ENCODE peak calls at places on chromosomes 11 and 22, in five cellular contexts. One of them, this sample, is unnamed.

GRCh38 chr22:36198482-36198881 is 3.1 kb downstream of the APOL4 start:
- DNase-seq in cardiac muscle cell: no peak
- DNase-seq in heart right ventricle: no peak
- DNase-seq in astrocyte of the spinal cord: no peak
- DNase-seq in kidney epithelial cell: no peak
- DNase-seq in this sample: no peak

GRCh38 chr11:27485930-27486773 is 13.6 kb upstream of the LGR4 start:
- DNase-seq in cardiac muscle cell: peak
- DNase-seq in heart right ventricle: peak
- DNase-seq in astrocyte of the spinal cord: peak
- DNase-seq in kidney epithelial cell: no peak
- DNase-seq in this sample: peak

GRCh38 chr11:116420770-116421528 is 351.8 kb downstream of the BUD13 start:
- DNase-seq in kidney epithelial cell: no peak
- DNase-seq in astrocyte of the spinal cord: peak
- DNase-seq in heart right ventricle: no peak
- DNase-seq in cardiac muscle cell: peak
- DNase-seq in this sample: no peak

GRCh38 chr22:39527481-39527961 is 5.0 kb downstream of the RPS19BP1 start:
- DNase-seq in astrocyte of the spinal cord: no peak
- DNase-seq in kidney epithelial cell: no peak
- DNase-seq in heart right ventricle: no peak
- DNase-seq in cardiac muscle cell: no peak
- DNase-seq in this sample: no peak

GRCh38 chr11:72370201-72370600 is 64.1 kb downstream of the CLPB start:
- DNase-seq in kidney epithelial cell: no peak
- DNase-seq in astrocyte of the spinal cord: no peak
- DNase-seq in heart right ventricle: no peak
- DNase-seq in cardiac muscle cell: no peak
- DNase-seq in this sample: no peak

GRCh38 chr11:12102588-12103410 is 7.6 kb upstream of the MICAL2 start:
- DNase-seq in cardiac muscle cell: no peak
- DNase-seq in kidney epithelial cell: no peak
- DNase-seq in heart right ventricle: no peak
- DNase-seq in astrocyte of the spinal cord: no peak
- DNase-seq in this sample: no peak

GRCh38 chr11:35662061-35662648 is 420 bp upstream of the TRIM44 start:
- DNase-seq in kidney epithelial cell: no peak
- DNase-seq in heart right ventricle: no peak
- DNase-seq in astrocyte of the spinal cord: no peak
- DNase-seq in cardiac muscle cell: no peak
- DNase-seq in this sample: no peak

GRCh38 chr11:803770-804598 is 1.0 kb downstream of the PIDD1 start:
- DNase-seq in heart right ventricle: no peak
- DNase-seq in kidney epithelial cell: no peak
- DNase-seq in cardiac muscle cell: no peak
- DNase-seq in astrocyte of the spinal cord: no peak
- DNase-seq in this sample: no peak

GRCh38 chr11:95346207-95346718 is 115.3 kb upstream of the SESN3 start:
- DNase-seq in kidney epithelial cell: no peak
- DNase-seq in astrocyte of the spinal cord: no peak
- DNase-seq in cardiac muscle cell: no peak
- DNase-seq in heart right ventricle: no peak
- DNase-seq in this sample: no peak

GRCh38 chr11:120137611-120138521 is at the start of gene TRIM29:
- DNase-seq in cardiac muscle cell: no peak
- DNase-seq in kidney epithelial cell: no peak
- DNase-seq in heart right ventricle: peak
- DNase-seq in astrocyte of the spinal cord: no peak
- DNase-seq in this sample: no peak

GRCh38 chr22:38699784-38700183 is 959 bp downstream of the JOSD1 start:
- DNase-seq in heart right ventricle: no peak
- DNase-seq in cardiac muscle cell: no peak
- DNase-seq in kidney epithelial cell: no peak
- DNase-seq in astrocyte of the spinal cord: peak
- DNase-seq in this sample: no peak

GRCh38 chr11:486189-486588 is 20.9 kb downstream of the RNH1 start:
- DNase-seq in kidney epithelial cell: no peak
- DNase-seq in astrocyte of the spinal cord: no peak
- DNase-seq in cardiac muscle cell: no peak
- DNase-seq in heart right ventricle: no peak
- DNase-seq in this sample: no peak

GRCh38 chr11:122440783-122441701 is 214.5 kb upstream of the UBASH3B start:
- DNase-seq in kidney epithelial cell: no peak
- DNase-seq in heart right ventricle: peak
- DNase-seq in cardiac muscle cell: peak
- DNase-seq in astrocyte of the spinal cord: no peak
- DNase-seq in this sample: no peak

GRCh38 chr22:20571531-20572007 is 64.2 kb downstream of the MED15 start:
- DNase-seq in kidney epithelial cell: no peak
- DNase-seq in astrocyte of the spinal cord: no peak
- DNase-seq in cardiac muscle cell: peak
- DNase-seq in heart right ventricle: peak
- DNase-seq in this sample: no peak
- TF ChIP-seq CTCF in kidney epithelial cell: peak
- TF ChIP-seq CTCF in astrocyte of the spinal cord: peak
- TF ChIP-seq CTCF in cardiac muscle cell: peak
- TF ChIP-seq CTCF in heart right ventricle: peak
- TF ChIP-seq CTCF in this sample: peak

GRCh38 chr11:10301656-10302293 is 3.1 kb upstream of the ADM start:
- DNase-seq in kidney epithelial cell: no peak
- DNase-seq in cardiac muscle cell: no peak
- DNase-seq in astrocyte of the spinal cord: peak
- DNase-seq in heart right ventricle: no peak
- DNase-seq in this sample: no peak
- H3K4me3 ChIP-seq in kidney epithelial cell: peak
- H3K4me3 ChIP-seq in cardiac muscle cell: peak
- H3K4me3 ChIP-seq in astrocyte of the spinal cord: peak
- H3K4me3 ChIP-seq in heart right ventricle: peak
- H3K4me3 ChIP-seq in this sample: peak

GRCh38 chr11:62752177-62752785 is 1.7 kb downstream of the ZBTB3 start:
- DNase-seq in heart right ventricle: no peak
- DNase-seq in kidney epithelial cell: no peak
- DNase-seq in cardiac muscle cell: no peak
- DNase-seq in astrocyte of the spinal cord: no peak
- DNase-seq in this sample: no peak

GRCh38 chr11:62757846-62758788 is 3.3 kb upstream of the POLR2G start:
- DNase-seq in cardiac muscle cell: no peak
- DNase-seq in kidney epithelial cell: no peak
- DNase-seq in astrocyte of the spinal cord: no peak
- DNase-seq in heart right ventricle: no peak
- DNase-seq in this sample: no peak

GRCh38 chr11:62755086-62755615 is 1.2 kb upstream of the ZBTB3 start:
- DNase-seq in heart right ventricle: no peak
- DNase-seq in cardiac muscle cell: no peak
- DNase-seq in astrocyte of the spinal cord: no peak
- DNase-seq in kidney epithelial cell: no peak
- DNase-seq in this sample: no peak

GRCh38 chr11:62752994-62753735 is 795 bp downstream of the ZBTB3 start:
- DNase-seq in cardiac muscle cell: no peak
- DNase-seq in kidney epithelial cell: no peak
- DNase-seq in heart right ventricle: no peak
- DNase-seq in astrocyte of the spinal cord: no peak
- DNase-seq in this sample: no peak

DNA sequence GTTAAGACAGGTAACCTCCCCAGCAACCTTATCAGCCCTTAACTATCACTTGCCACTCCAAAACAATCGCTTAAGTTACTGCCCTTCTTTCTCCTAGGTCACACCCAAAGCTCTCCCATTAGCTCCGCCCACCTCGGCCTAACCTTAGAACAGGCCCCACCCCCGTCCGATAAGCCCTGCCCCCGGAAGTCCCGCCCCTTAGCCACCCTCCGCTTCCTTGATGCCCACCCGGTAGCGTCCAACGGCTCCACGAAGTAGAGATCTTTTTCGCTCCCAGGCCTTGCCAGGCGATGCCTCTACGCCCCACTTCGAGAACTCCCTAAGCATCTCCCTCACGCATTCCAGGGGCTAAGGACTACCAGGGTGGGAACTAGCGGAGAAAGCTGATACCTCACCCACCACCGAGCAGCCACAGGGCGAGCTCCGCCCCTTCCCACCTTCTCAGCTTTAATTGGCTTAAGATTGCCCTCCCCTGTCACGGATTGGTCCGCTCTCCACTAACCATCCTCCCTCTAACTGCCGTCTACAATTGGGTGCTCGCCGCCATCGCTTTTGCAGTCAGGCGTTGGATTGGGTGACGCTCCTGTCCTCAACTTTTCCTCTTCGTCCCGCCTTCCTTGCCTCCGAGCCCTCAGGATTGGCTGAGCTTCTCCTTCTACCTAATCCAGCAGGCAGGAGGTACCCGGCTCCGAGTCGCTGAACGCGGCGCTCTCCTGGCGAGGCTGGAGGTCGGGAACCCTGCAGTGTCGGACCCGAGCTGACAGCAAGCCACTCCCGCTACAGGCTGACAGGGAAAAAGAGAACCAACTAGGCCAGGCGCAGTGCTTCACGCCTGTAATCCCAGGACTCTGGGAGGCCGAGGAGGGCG is at the start of gene ZBTB3:
- DNase-seq in kidney epithelial cell: peak
- DNase-seq in cardiac muscle cell: peak
- DNase-seq in astrocyte of the spinal cord: peak
- DNase-seq in heart right ventricle: peak
- DNase-seq in this sample: peak
- TF ChIP-seq CTCF in kidney epithelial cell: no peak
- TF ChIP-seq CTCF in cardiac muscle cell: no peak
- TF ChIP-seq CTCF in astrocyte of the spinal cord: no peak
- TF ChIP-seq CTCF in heart right ventricle: no peak
- TF ChIP-seq CTCF in this sample: no peak

GRCh38 chr11:77175869-77176539 is 48.0 kb downstream of the MYO7A start:
- DNase-seq in heart right ventricle: peak
- DNase-seq in kidney epithelial cell: no peak
- DNase-seq in astrocyte of the spinal cord: no peak
- DNase-seq in cardiac muscle cell: peak
- DNase-seq in this sample: no peak
- H3K4me3 ChIP-seq in heart right ventricle: peak
- H3K4me3 ChIP-seq in kidney epithelial cell: no peak
- H3K4me3 ChIP-seq in astrocyte of the spinal cord: no peak
- H3K4me3 ChIP-seq in cardiac muscle cell: no peak
- H3K4me3 ChIP-seq in this sample: no peak

DNA sequence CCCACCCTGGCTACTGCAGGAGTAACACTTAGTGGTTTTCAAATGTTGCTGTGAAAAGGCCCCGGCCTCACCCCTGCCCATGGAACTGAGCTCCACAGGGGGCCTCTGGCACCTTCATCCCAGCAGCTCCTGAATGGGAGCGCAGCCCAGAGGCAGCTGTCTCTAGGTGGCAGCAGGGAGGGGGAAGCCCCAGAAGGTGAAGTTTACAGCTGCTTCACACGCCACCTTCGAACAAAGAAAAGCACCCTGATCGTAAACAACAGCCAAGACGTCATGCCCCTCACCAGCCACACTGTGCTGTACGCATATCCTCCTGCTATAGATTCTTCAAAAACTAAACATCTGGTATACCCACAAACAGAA is 105.5 kb downstream of the CTTN start:
- DNase-seq in astrocyte of the spinal cord: no peak
- DNase-seq in heart right ventricle: no peak
- DNase-seq in cardiac muscle cell: no peak
- DNase-seq in kidney epithelial cell: no peak
- DNase-seq in this sample: no peak
- TF ChIP-seq CTCF in astrocyte of the spinal cord: peak
- TF ChIP-seq CTCF in heart right ventricle: peak
- TF ChIP-seq CTCF in cardiac muscle cell: no peak
- TF ChIP-seq CTCF in kidney epithelial cell: peak
- TF ChIP-seq CTCF in this sample: peak

GRCh38 chr22:50169181-50169759 is 1.3 kb upstream of the PANX2 start:
- DNase-seq in cardiac muscle cell: peak
- DNase-seq in astrocyte of the spinal cord: no peak
- DNase-seq in heart right ventricle: no peak
- DNase-seq in kidney epithelial cell: no peak
- DNase-seq in this sample: no peak

GRCh38 chr22:50169774-50170341 is 673 bp upstream of the PANX2 start:
- DNase-seq in kidney epithelial cell: no peak
- DNase-seq in cardiac muscle cell: peak
- DNase-seq in heart right ventricle: no peak
- DNase-seq in astrocyte of the spinal cord: no peak
- DNase-seq in this sample: no peak

GRCh38 chr22:50171965-50172421 is 1.5 kb downstream of the PANX2 start:
- DNase-seq in kidney epithelial cell: no peak
- DNase-seq in heart right ventricle: no peak
- DNase-seq in cardiac muscle cell: no peak
- DNase-seq in astrocyte of the spinal cord: no peak
- DNase-seq in this sample: no peak

GRCh38 chr22:50171319-50171964 is 911 bp downstream of the PANX2 start:
- DNase-seq in kidney epithelial cell: no peak
- DNase-seq in heart right ventricle: no peak
- DNase-seq in astrocyte of the spinal cord: no peak
- DNase-seq in cardiac muscle cell: peak
- DNase-seq in this sample: no peak

DNA sequence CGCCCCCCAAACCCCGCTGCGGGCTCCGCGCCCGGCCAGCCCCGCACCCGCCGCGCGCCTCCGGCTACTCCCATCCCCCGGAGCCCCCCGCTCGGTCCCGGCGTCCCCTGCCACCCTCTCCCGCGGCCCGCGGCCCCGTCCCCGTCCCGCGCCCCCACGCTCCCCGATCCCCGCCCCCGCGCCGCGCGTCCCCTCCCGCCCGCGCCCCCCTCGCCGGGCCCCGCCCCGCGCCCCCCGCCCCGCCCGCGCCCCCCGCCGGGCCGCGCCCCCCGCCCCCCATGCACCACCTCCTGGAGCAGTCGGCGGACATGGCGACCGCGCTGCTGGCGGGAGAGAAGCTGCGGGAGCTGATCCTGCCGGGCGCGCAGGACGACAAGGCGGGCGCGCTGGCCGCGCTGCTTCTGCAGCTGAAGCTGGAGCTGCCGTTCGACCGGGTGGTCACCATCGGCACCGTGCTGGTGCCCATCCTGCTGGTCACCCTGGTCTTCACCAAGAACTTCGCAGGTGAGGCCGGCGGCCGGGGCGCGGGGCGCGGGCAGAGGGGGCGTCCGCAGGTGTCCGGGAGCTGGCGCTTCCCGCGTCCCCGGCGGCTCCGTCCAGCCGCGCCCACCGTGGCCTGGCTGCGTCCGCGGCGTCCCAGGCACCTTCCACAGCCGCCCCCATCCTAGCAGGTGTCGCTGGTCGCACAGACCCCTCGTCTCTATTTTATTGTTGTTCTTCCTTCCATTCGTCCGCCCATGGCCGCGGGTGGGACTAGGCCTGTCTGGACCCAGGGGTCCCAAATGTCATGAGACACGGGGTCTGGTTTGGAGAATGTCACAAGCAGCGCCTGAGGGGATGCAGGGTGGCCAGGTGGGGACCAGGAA is at the start of gene PANX2:
- DNase-seq in kidney epithelial cell: no peak
- DNase-seq in cardiac muscle cell: peak
- DNase-seq in heart right ventricle: no peak
- DNase-seq in astrocyte of the spinal cord: no peak
- DNase-seq in this sample: no peak
- H3K4me3 ChIP-seq in kidney epithelial cell: peak
- H3K4me3 ChIP-seq in cardiac muscle cell: peak
- H3K4me3 ChIP-seq in heart right ventricle: peak
- H3K4me3 ChIP-seq in astrocyte of the spinal cord: peak
- H3K4me3 ChIP-seq in this sample: peak

This sample was measured in astrocyte of the cerebellum.